ENCODE peak calls at places on chromosomes 16 and 17, in six cellular contexts. K, D, I, V, X and W are unnamed samples.

GRCh38 chr17:49342575-49342936 is 19.5 kb downstream of the ZNF652 start:
- DNase-seq in X (no peak), I (no peak), V (no peak), D (no peak), K (peak), W (no peak)

GRCh38 chr17:27600471-27600870 is 30.5 kb upstream of the LGALS9 start:
- DNase-seq in K (peak), I (no peak), D (no peak), X (no peak), V (no peak), W (no peak)

GRCh38 chr16:54655171-54655590 is 275.5 kb upstream of the IRX5 start:
- DNase-seq in X (no peak), D (no peak), K (no peak), V (no peak), I (no peak), W (no peak)

GRCh38 chr17:67283727-67284516 is 38.9 kb upstream of the HELZ start:
- DNase-seq in D (no peak), X (no peak), V (no peak), K (no peak), I (no peak), W (no peak)

GRCh38 chr17:76883744-76884525 is 15.7 kb downstream of the MGAT5B start:
- DNase-seq in V (no peak), K (no peak), X (no peak), I (no peak), D (no peak), W (no peak)

GRCh38 chr16:71367243-71367976 is 8.9 kb downstream of the CALB2 start:
- DNase-seq in D (peak), X (peak), V (peak), I (peak), K (peak), W (peak)

GRCh38 chr17:74807925-74808324 is 31.8 kb upstream of the NAT9 start:
- DNase-seq in V (no peak), D (peak), X (no peak), I (no peak), K (no peak), W (no peak)

GRCh38 chr17:57756941-57757340 is 11.8 kb upstream of the CCDC182 start:
- DNase-seq in K (no peak), D (no peak), V (no peak), X (no peak), I (no peak), W (no peak)

GRCh38 chr17:80827646-80828643 is 163.7 kb upstream of the CHMP6 start:
- DNase-seq in K (peak), V (no peak), X (no peak), I (no peak), D (no peak), W (no peak)

GRCh38 chr16:17448640-17449638 is 21.8 kb downstream of the XYLT1 start:
- DNase-seq in V (no peak), X (no peak), I (no peak), K (no peak), D (no peak), W (no peak)

GRCh38 chr16:68756250-68757051 is 19.4 kb downstream of the CDH1 start:
- DNase-seq in K (peak), V (no peak), X (no peak), I (peak), D (no peak), W (peak)

GRCh38 chr17:73283841-73284282 is 22.2 kb upstream of the CPSF4L start:
- DNase-seq in K (no peak), D (no peak), X (no peak), I (no peak), V (no peak), W (no peak)

GRCh38 chr17:78294776-78295175 is 63.3 kb downstream of the TMEM235 start:
- DNase-seq in X (no peak), V (no peak), K (peak), D (peak), I (no peak), W (no peak)